ENCODE peak calls at places on chromosomes 16 and 17, in five cellular contexts. One of them, this sample, is unnamed. For H3K4me1, the result is how much of the 10 kb centered on the place peaks cover.

GRCh38 chr16:48321307-48322036 is 63.7 kb downstream of the SIAH1 start:
- DNase-seq in lung: no peak
- DNase-seq in spleen: no peak
- DNase-seq in CD4-positive, alpha-beta memory T cell: no peak
- DNase-seq in naive thymus-derived CD4-positive, alpha-beta T cell: no peak
- DNase-seq in this sample: no peak

GRCh38 chr17:27407916-27408846 is 48.1 kb upstream of the KSR1 start:
- DNase-seq in lung: no peak
- DNase-seq in spleen: no peak
- DNase-seq in CD4-positive, alpha-beta memory T cell: no peak
- DNase-seq in naive thymus-derived CD4-positive, alpha-beta T cell: no peak
- DNase-seq in this sample: no peak

GRCh38 chr16:16974192-16974591 is 496.6 kb downstream of the XYLT1 start:
- DNase-seq in lung: no peak
- DNase-seq in spleen: no peak
- DNase-seq in CD4-positive, alpha-beta memory T cell: no peak
- DNase-seq in naive thymus-derived CD4-positive, alpha-beta T cell: no peak
- DNase-seq in this sample: no peak

GRCh38 chr17:33291248-33292183 is 1.6 kb downstream of the ASIC2 start:
- DNase-seq in lung: no peak
- DNase-seq in spleen: peak
- DNase-seq in CD4-positive, alpha-beta memory T cell: no peak
- DNase-seq in naive thymus-derived CD4-positive, alpha-beta T cell: no peak
- DNase-seq in this sample: no peak

GRCh38 chr17:75645889-75646625 is 12.8 kb downstream of the SMIM5 start:
- DNase-seq in lung: peak
- DNase-seq in spleen: peak
- DNase-seq in CD4-positive, alpha-beta memory T cell: no peak
- DNase-seq in naive thymus-derived CD4-positive, alpha-beta T cell: no peak
- DNase-seq in this sample: peak

GRCh38 chr17:74362811-74363498 is 1.3 kb upstream of the BTBD17 start:
- DNase-seq in lung: no peak
- DNase-seq in spleen: no peak
- DNase-seq in CD4-positive, alpha-beta memory T cell: no peak
- DNase-seq in naive thymus-derived CD4-positive, alpha-beta T cell: no peak
- DNase-seq in this sample: no peak

GRCh38 chr16:87856796-87857228 is 12.5 kb downstream of the SLC7A5 start:
- DNase-seq in lung: no peak
- DNase-seq in spleen: peak
- DNase-seq in CD4-positive, alpha-beta memory T cell: no peak
- DNase-seq in naive thymus-derived CD4-positive, alpha-beta T cell: no peak
- DNase-seq in this sample: no peak

GRCh38 chr17:29958947-29959657 is 17.7 kb downstream of the EFCAB5 start:
- DNase-seq in lung: no peak
- DNase-seq in spleen: no peak
- DNase-seq in CD4-positive, alpha-beta memory T cell: no peak
- DNase-seq in naive thymus-derived CD4-positive, alpha-beta T cell: no peak
- DNase-seq in this sample: no peak

GRCh38 chr17:199806-200603 is 18.6 kb upstream of the DOC2B start:
- DNase-seq in lung: no peak
- DNase-seq in spleen: peak
- DNase-seq in CD4-positive, alpha-beta memory T cell: no peak
- DNase-seq in naive thymus-derived CD4-positive, alpha-beta T cell: no peak
- DNase-seq in this sample: no peak

GRCh38 chr17:45818041-45818440 is 26.6 kb upstream of the SPPL2C start:
- DNase-seq in lung: peak
- DNase-seq in spleen: no peak
- DNase-seq in CD4-positive, alpha-beta memory T cell: no peak
- DNase-seq in naive thymus-derived CD4-positive, alpha-beta T cell: no peak
- DNase-seq in this sample: no peak

GRCh38 chr16:66107661-66108060 is 258.8 kb upstream of the CDH5 start:
- DNase-seq in lung: no peak
- DNase-seq in spleen: no peak
- DNase-seq in CD4-positive, alpha-beta memory T cell: no peak
- DNase-seq in naive thymus-derived CD4-positive, alpha-beta T cell: no peak
- DNase-seq in this sample: no peak

GRCh38 chr16:74867281-74867849 is 92.7 kb upstream of the FA2H start:
- DNase-seq in lung: no peak
- DNase-seq in spleen: no peak
- DNase-seq in CD4-positive, alpha-beta memory T cell: no peak
- DNase-seq in naive thymus-derived CD4-positive, alpha-beta T cell: no peak
- DNase-seq in this sample: no peak

GRCh38 chr16:49793244-49793643 is 62.7 kb downstream of the ZNF423 start:
- DNase-seq in lung: no peak
- DNase-seq in spleen: no peak
- DNase-seq in CD4-positive, alpha-beta memory T cell: no peak
- DNase-seq in naive thymus-derived CD4-positive, alpha-beta T cell: no peak
- DNase-seq in this sample: no peak

GRCh38 chr17:46115687-46116086 is 77.5 kb downstream of the KANSL1 start:
- DNase-seq in lung: no peak
- DNase-seq in spleen: no peak
- DNase-seq in CD4-positive, alpha-beta memory T cell: no peak
- DNase-seq in naive thymus-derived CD4-positive, alpha-beta T cell: no peak
- DNase-seq in this sample: no peak

GRCh38 chr17:27526603-27527002 is 70.4 kb downstream of the KSR1 start:
- DNase-seq in lung: peak
- DNase-seq in spleen: peak
- DNase-seq in CD4-positive, alpha-beta memory T cell: peak
- DNase-seq in naive thymus-derived CD4-positive, alpha-beta T cell: no peak
- DNase-seq in this sample: no peak

GRCh38 chr16:9661336-9661735 is 520.9 kb downstream of the GRIN2A start:
- DNase-seq in lung: no peak
- DNase-seq in spleen: no peak
- DNase-seq in CD4-positive, alpha-beta memory T cell: no peak
- DNase-seq in naive thymus-derived CD4-positive, alpha-beta T cell: no peak
- DNase-seq in this sample: no peak

GRCh38 chr17:43940630-43941029 is 1.6 kb downstream of the PPY start:
- DNase-seq in lung: no peak
- DNase-seq in spleen: no peak
- DNase-seq in CD4-positive, alpha-beta memory T cell: no peak
- DNase-seq in naive thymus-derived CD4-positive, alpha-beta T cell: no peak
- DNase-seq in this sample: no peak

GRCh38 chr17:81391964-81392908 is 3.0 kb upstream of the BAHCC1 start:
- DNase-seq in lung: no peak
- DNase-seq in spleen: no peak
- DNase-seq in CD4-positive, alpha-beta memory T cell: no peak
- DNase-seq in naive thymus-derived CD4-positive, alpha-beta T cell: no peak
- DNase-seq in this sample: no peak

GRCh38 chr16:29699324-29700219 is 20.6 kb downstream of the QPRT start:
- DNase-seq in lung: no peak
- DNase-seq in spleen: peak
- DNase-seq in CD4-positive, alpha-beta memory T cell: no peak
- DNase-seq in naive thymus-derived CD4-positive, alpha-beta T cell: no peak
- DNase-seq in this sample: no peak

GRCh38 chr17:40410082-40410481 is 7.6 kb downstream of the TOP2A start:
- DNase-seq in lung: no peak
- DNase-seq in spleen: no peak
- DNase-seq in CD4-positive, alpha-beta memory T cell: no peak
- DNase-seq in naive thymus-derived CD4-positive, alpha-beta T cell: no peak
- DNase-seq in this sample: no peak

GRCh38 chr16:15819046-15819445 is 37.8 kb downstream of the MYH11 start:
- DNase-seq in lung: no peak
- DNase-seq in spleen: no peak
- DNase-seq in CD4-positive, alpha-beta memory T cell: no peak
- DNase-seq in naive thymus-derived CD4-positive, alpha-beta T cell: no peak
- DNase-seq in this sample: no peak

GRCh38 chr17:79809530-79810137 is 12.8 kb upstream of the CBX8 start:
- DNase-seq in lung: no peak
- DNase-seq in spleen: no peak
- DNase-seq in CD4-positive, alpha-beta memory T cell: no peak
- DNase-seq in naive thymus-derived CD4-positive, alpha-beta T cell: no peak
- DNase-seq in this sample: no peak

GRCh38 chr17:74426551-74427047 is 5.3 kb upstream of the GPRC5C start:
- DNase-seq in lung: no peak
- DNase-seq in spleen: no peak
- DNase-seq in CD4-positive, alpha-beta memory T cell: no peak
- DNase-seq in naive thymus-derived CD4-positive, alpha-beta T cell: no peak
- DNase-seq in this sample: no peak

GRCh38 chr17:3556905-3557767 is 476 bp downstream of the TRPV3 start:
- DNase-seq in lung: no peak
- DNase-seq in spleen: no peak
- DNase-seq in CD4-positive, alpha-beta memory T cell: no peak
- DNase-seq in naive thymus-derived CD4-positive, alpha-beta T cell: no peak
- DNase-seq in this sample: no peak

GRCh38 chr17:17503566-17504130 is 7.5 kb upstream of the RASD1 start:
- DNase-seq in lung: no peak
- DNase-seq in spleen: peak
- DNase-seq in CD4-positive, alpha-beta memory T cell: no peak
- DNase-seq in naive thymus-derived CD4-positive, alpha-beta T cell: no peak
- DNase-seq in this sample: no peak

GRCh38 chr16:87740909-87741424 is 24.8 kb downstream of the KLHDC4 start:
- DNase-seq in lung: no peak
- DNase-seq in spleen: no peak
- DNase-seq in CD4-positive, alpha-beta memory T cell: no peak
- DNase-seq in naive thymus-derived CD4-positive, alpha-beta T cell: no peak
- DNase-seq in this sample: no peak

GRCh38 chr17:35089846-35090193 is 26.3 kb upstream of the RFFL start:
- DNase-seq in lung: no peak
- DNase-seq in spleen: peak
- DNase-seq in CD4-positive, alpha-beta memory T cell: no peak
- DNase-seq in naive thymus-derived CD4-positive, alpha-beta T cell: no peak
- DNase-seq in this sample: peak

GRCh38 chr17:63356275-63356905 is 89.7 kb downstream of the CYB561 start:
- DNase-seq in lung: no peak
- DNase-seq in spleen: no peak
- DNase-seq in CD4-positive, alpha-beta memory T cell: no peak
- DNase-seq in naive thymus-derived CD4-positive, alpha-beta T cell: no peak
- DNase-seq in this sample: no peak

GRCh38 chr17:63996430-63997182 is 1.5 kb upstream of the PRR29 start:
- DNase-seq in lung: no peak
- DNase-seq in spleen: peak
- DNase-seq in CD4-positive, alpha-beta memory T cell: no peak
- DNase-seq in naive thymus-derived CD4-positive, alpha-beta T cell: no peak
- DNase-seq in this sample: no peak

GRCh38 chr17:7034955-7035590 is 742 bp upstream of the SLC16A13 start:
- DNase-seq in lung: no peak
- DNase-seq in spleen: no peak
- DNase-seq in CD4-positive, alpha-beta memory T cell: peak
- DNase-seq in naive thymus-derived CD4-positive, alpha-beta T cell: peak
- DNase-seq in this sample: peak

GRCh38 chr17:70995997-70996396 is 826.7 kb downstream of the KCNJ2 start:
- DNase-seq in lung: no peak
- DNase-seq in spleen: no peak
- DNase-seq in CD4-positive, alpha-beta memory T cell: no peak
- DNase-seq in naive thymus-derived CD4-positive, alpha-beta T cell: no peak
- DNase-seq in this sample: no peak

GRCh38 chr16:55280622-55281021 is 43.4 kb upstream of the IRX6 start:
- DNase-seq in lung: no peak
- DNase-seq in spleen: no peak
- DNase-seq in CD4-positive, alpha-beta memory T cell: no peak
- DNase-seq in naive thymus-derived CD4-positive, alpha-beta T cell: no peak
- DNase-seq in this sample: no peak

GRCh38 chr17:6165806-6166205 is 95.6 kb downstream of the WSCD1 start:
- DNase-seq in lung: no peak
- DNase-seq in spleen: no peak
- DNase-seq in CD4-positive, alpha-beta memory T cell: no peak
- DNase-seq in naive thymus-derived CD4-positive, alpha-beta T cell: no peak
- DNase-seq in this sample: no peak

GRCh38 chr16:66930189-66930588 is 4.0 kb downstream of the CIAO2B start:
- DNase-seq in lung: peak
- DNase-seq in spleen: no peak
- DNase-seq in CD4-positive, alpha-beta memory T cell: no peak
- DNase-seq in naive thymus-derived CD4-positive, alpha-beta T cell: no peak
- DNase-seq in this sample: no peak

GRCh38 chr16:8632675-8633182 is 11.2 kb downstream of the METTL22 start:
- DNase-seq in lung: peak
- DNase-seq in spleen: peak
- DNase-seq in CD4-positive, alpha-beta memory T cell: no peak
- DNase-seq in naive thymus-derived CD4-positive, alpha-beta T cell: no peak
- DNase-seq in this sample: no peak

DNA sequence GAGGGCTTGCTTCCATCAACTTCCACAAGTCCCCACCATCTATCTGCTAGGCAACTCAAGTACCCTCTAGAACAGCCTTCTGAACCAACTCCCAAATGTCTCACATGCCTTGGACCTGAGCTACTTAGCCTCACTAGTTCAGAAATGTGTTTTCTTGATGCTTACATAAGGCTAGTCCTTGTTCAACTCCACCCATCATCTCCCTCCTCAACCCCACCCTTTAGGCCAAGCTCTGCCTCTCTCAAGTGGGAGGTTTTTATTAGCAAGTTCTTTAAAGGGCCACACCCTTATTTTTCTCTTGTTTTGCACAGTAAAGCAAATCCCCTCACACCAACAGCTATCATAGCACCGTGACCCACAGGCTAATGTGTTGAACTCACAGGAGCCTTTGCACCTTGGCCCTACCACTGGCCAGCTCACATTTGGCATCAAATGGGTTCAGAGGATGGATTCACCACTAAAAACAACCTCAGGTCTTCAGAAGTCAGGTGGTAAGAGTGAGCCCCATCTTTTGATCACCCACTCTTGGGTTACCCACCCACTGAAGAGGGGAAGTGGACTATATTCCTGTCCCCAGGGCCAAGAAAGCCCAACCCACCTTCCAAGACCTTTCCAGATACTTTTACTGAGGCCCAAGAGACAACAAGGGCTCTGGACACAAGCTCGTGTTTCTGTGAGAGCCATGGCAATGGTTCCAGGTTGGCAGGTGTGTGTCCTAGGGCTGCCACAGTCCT is 12.2 kb downstream of the PIK3R5 start:
- DNase-seq in lung: no peak
- DNase-seq in spleen: peak
- DNase-seq in CD4-positive, alpha-beta memory T cell: peak
- DNase-seq in naive thymus-derived CD4-positive, alpha-beta T cell: no peak
- DNase-seq in this sample: no peak
- H3K4me1 ChIP-seq in lung: under half
- H3K4me1 ChIP-seq in spleen: half or more
- H3K4me1 ChIP-seq in CD4-positive, alpha-beta memory T cell: half or more
- H3K4me1 ChIP-seq in naive thymus-derived CD4-positive, alpha-beta T cell: half or more
- H3K4me1 ChIP-seq in this sample: half or more

DNA sequence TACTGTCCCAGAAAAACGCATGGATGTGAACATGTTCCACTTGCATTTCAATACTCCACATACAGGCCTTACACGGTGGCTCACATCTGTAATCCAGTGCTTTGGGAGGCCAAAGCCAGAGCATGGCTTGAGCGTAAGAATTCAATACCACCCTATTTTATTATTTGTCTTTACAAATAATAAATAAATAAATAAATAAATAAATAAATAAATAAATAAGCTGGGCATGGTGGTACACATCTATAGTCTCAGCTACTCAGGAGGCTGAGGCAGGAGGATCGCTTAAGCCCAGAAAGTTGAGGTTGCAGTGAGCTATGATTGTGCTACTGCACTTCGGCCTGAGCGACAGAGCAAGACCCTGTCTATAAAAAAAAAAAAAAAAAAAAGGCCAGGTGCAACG is 53.9 kb downstream of the PLXDC1 start:
- DNase-seq in lung: no peak
- DNase-seq in spleen: no peak
- DNase-seq in CD4-positive, alpha-beta memory T cell: no peak
- DNase-seq in naive thymus-derived CD4-positive, alpha-beta T cell: no peak
- DNase-seq in this sample: no peak
- H3K27ac ChIP-seq in lung: no peak
- H3K27ac ChIP-seq in spleen: no peak
- H3K27ac ChIP-seq in CD4-positive, alpha-beta memory T cell: no peak
- H3K27ac ChIP-seq in naive thymus-derived CD4-positive, alpha-beta T cell: peak
- H3K27ac ChIP-seq in this sample: no peak

GRCh38 chr16:68492151-68492500 is 43.8 kb upstream of the SMPD3 start:
- DNase-seq in lung: no peak
- DNase-seq in spleen: peak
- DNase-seq in CD4-positive, alpha-beta memory T cell: no peak
- DNase-seq in naive thymus-derived CD4-positive, alpha-beta T cell: no peak
- DNase-seq in this sample: no peak
- H3K4me1 ChIP-seq in lung: under half
- H3K4me1 ChIP-seq in spleen: under half
- H3K4me1 ChIP-seq in CD4-positive, alpha-beta memory T cell: under half
- H3K4me1 ChIP-seq in naive thymus-derived CD4-positive, alpha-beta T cell: under half
- H3K4me1 ChIP-seq in this sample: under half

GRCh38 chr17:82545071-82545462 is 25.5 kb downstream of the FOXK2 start:
- DNase-seq in lung: no peak
- DNase-seq in spleen: no peak
- DNase-seq in CD4-positive, alpha-beta memory T cell: no peak
- DNase-seq in naive thymus-derived CD4-positive, alpha-beta T cell: no peak
- DNase-seq in this sample: no peak
- H3K27ac ChIP-seq in lung: no peak
- H3K27ac ChIP-seq in spleen: no peak
- H3K27ac ChIP-seq in CD4-positive, alpha-beta memory T cell: no peak
- H3K27ac ChIP-seq in naive thymus-derived CD4-positive, alpha-beta T cell: no peak
- H3K27ac ChIP-seq in this sample: no peak

This sample was measured in CD8-positive, alpha-beta memory T cell.